ENCODE peak calls at places on chromosomes 11 and 22, in ten cellular contexts. R, Y, M, J, Q, D, H, L, C and U are unnamed samples.

GRCh38 chr22:44037519-44038370 is 13.6 kb downstream of the PARVB start:
- DNase-seq in L (peak; percentile 77), D (peak; percentile 78), C (peak; percentile 84), Y (peak; percentile 97), R (peak; percentile 85), H (peak; percentile 90), J (peak; percentile 51), M (peak; percentile 96), Q (no peak), U (no peak)

GRCh38 chr11:57903441-57904123 is 120.1 kb upstream of the OR9Q1 start:
- DNase-seq in D (peak; percentile 86), M (peak; percentile 10), Q (no peak), H (no peak), Y (peak; percentile 10), R (no peak), C (peak; percentile 81), J (no peak), L (no peak), U (no peak)

GRCh38 chr11:1777737-1778136 is 14.0 kb upstream of the CTSD start:
- DNase-seq in L (no peak), Q (peak; percentile 69), C (no peak), Y (no peak), R (no peak), H (no peak), M (no peak), D (no peak), J (no peak), U (no peak)

GRCh38 chr11:697028-697491 is 1.4 kb downstream of the TMEM80 start:
- DNase-seq in R (no peak), Q (no peak), D (peak; percentile 75), C (no peak), J (peak; percentile 37), L (no peak), M (peak; percentile 93), H (peak; percentile 81), Y (peak; percentile 90), U (no peak)

GRCh38 chr11:68351450-68352275 is 39.3 kb downstream of the LRP5 start:
- DNase-seq in Y (no peak), M (no peak), Q (peak; percentile 61), L (no peak), D (no peak), C (no peak), H (no peak), J (no peak), R (no peak), U (no peak)

GRCh38 chr11:71112454-71112853 is 139.9 kb downstream of the SHANK2 start:
- DNase-seq in R (no peak), L (no peak), D (no peak), H (no peak), Y (no peak), C (no peak), Q (no peak), J (peak; percentile 37), M (no peak), U (no peak)

GRCh38 chr11:33779849-33780528 is 5.7 kb upstream of the FBXO3 start:
- DNase-seq in C (no peak), Q (no peak), M (peak; percentile 92), L (no peak), H (peak; percentile 88), Y (peak; percentile 83), R (no peak), J (no peak), D (no peak), U (no peak)

GRCh38 chr22:25139062-25139461 is 60.6 kb upstream of the CRYBB3 start:
- DNase-seq in Y (no peak), H (no peak), R (peak; percentile 74), J (no peak), M (no peak), D (no peak), Q (no peak), L (no peak), C (no peak), U (no peak)

GRCh38 chr11:104005234-104005855 is 31.1 kb upstream of the DDI1 start:
- DNase-seq in M (peak; percentile 43), Y (peak; percentile 72), C (no peak), R (no peak), D (peak; percentile 22), L (no peak), J (no peak), Q (no peak), H (no peak), U (no peak)

GRCh38 chr11:129652828-129653227 is 162.8 kb upstream of the TMEM45B start:
- DNase-seq in J (no peak), R (no peak), H (peak; percentile 58), C (peak; percentile 38), L (no peak), Y (peak; percentile 79), M (peak; percentile 81), Q (no peak), D (peak; percentile 76), U (no peak)

GRCh38 chr22:38564669-38565068 is 5.3 kb downstream of the DMC1 start:
- DNase-seq in R (no peak), J (no peak), D (no peak), Q (no peak), H (no peak), Y (peak; percentile 32), L (no peak), M (no peak), C (no peak), U (no peak)

DNA sequence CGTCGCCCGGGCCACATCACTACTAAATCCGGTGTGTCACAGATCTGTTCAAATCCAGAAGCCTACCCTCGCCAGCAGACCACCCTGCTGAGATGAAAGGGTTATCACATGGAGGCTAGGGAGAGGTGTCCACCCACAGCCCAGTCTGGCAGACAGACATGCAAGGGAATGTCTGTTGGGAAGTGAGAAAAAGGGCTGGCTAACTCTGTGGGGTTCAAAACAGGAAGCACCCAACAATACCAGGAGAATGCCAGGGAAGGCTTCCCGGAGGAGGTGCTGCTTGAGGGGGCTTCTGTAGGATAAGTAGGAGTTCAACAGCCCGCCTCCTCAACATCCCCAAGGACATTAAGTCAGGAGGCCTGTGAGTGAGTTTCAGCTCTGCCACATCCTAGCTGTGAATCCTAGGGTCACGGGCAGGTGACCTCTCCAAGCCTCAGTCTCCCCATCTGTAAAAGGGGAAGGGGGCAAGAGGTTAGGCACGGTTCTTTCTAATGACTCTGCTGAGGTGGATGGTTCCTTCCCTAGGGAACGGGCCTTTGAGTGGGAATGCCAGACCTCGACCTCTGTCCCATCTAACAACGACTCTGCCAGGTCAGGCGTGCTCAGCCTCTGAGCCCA is 1.1 kb downstream of the TPST2 start:
- DNase-seq in Y (no peak), R (no peak), M (no peak), Q (no peak), H (no peak), D (no peak), J (no peak), L (no peak), C (no peak), U (no peak)
- H3K27ac ChIP-seq in Y (peak overlapping the region; percentile 33), R (peak overlapping the region; percentile 75), M (peak overlapping the region; percentile 68), Q (peak overlapping the region; percentile 88), H (peak overlapping the region; percentile 71), D (no peak overlapping the region), J (peak overlapping the region; percentile 89), L (peak overlapping the region; percentile 76), C (peak overlapping the region; percentile 68), U (no peak overlapping the region)

DNA sequence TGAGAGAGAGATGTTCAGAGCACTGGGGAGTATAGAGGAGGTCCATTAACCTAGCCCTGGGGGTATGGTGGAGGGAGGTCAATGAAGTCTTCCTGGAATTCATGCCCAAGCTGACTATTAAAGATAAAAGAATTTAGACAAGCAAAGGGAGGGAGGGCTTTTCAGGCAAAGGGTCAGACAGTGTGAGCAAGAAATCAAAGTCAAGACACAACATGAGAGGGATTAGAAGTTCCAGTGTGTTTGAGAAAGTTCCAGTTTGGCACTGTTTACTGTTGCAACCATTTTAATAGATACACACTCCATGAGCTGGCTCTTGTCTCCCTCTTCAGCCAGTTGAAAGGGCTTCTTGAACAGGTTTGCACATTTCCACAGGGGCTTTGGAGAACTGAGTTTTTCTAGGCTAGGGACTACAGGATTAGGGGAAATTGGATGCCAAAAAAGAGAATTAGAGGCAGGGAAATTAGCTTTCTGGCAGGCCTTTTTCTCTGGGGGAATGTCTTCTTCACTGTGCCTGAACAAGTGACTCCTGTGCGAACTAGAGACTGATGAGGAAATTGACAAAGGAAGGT is 14.7 kb upstream of the NNMT start:
- DNase-seq in C (no peak), D (no peak), H (no peak), M (no peak), J (no peak), Y (no peak), Q (no peak), L (no peak), R (no peak), U (no peak)
- H3K27ac ChIP-seq in C (peak overlapping the region; percentile 88), D (no peak overlapping the region), H (no peak overlapping the region), M (no peak overlapping the region), J (no peak overlapping the region), Y (no peak overlapping the region), Q (peak overlapping the region; percentile 69), L (no peak overlapping the region), R (peak overlapping the region; percentile 43), U (no peak overlapping the region)

GRCh38 chr11:20036625-20037335 is 123.5 kb downstream of the DBX1 start:
- DNase-seq in L (no peak), M (no peak), Y (no peak), C (no peak), D (no peak), R (no peak), Q (no peak), H (no peak), J (no peak), U (no peak)

GRCh38 chr11:20035375-20035700 is 124.9 kb downstream of the DBX1 start:
- DNase-seq in Y (no peak), J (no peak), L (no peak), R (no peak), D (no peak), Q (no peak), H (no peak), C (no peak), M (no peak), U (no peak)

GRCh38 chr11:20035701-20036601 is 124.3 kb downstream of the DBX1 start:
- DNase-seq in Y (peak; percentile 99), M (peak; percentile 96), C (peak; percentile 93), H (peak; percentile 98), Q (no peak), D (peak; percentile 84), J (no peak), R (no peak), L (no peak), U (no peak)

GRCh38 chr11:20033806-20034205 is 126.5 kb downstream of the DBX1 start:
- DNase-seq in C (no peak), R (no peak), Q (no peak), M (no peak), J (no peak), H (no peak), Y (no peak), L (no peak), D (no peak), U (no peak)

DNA sequence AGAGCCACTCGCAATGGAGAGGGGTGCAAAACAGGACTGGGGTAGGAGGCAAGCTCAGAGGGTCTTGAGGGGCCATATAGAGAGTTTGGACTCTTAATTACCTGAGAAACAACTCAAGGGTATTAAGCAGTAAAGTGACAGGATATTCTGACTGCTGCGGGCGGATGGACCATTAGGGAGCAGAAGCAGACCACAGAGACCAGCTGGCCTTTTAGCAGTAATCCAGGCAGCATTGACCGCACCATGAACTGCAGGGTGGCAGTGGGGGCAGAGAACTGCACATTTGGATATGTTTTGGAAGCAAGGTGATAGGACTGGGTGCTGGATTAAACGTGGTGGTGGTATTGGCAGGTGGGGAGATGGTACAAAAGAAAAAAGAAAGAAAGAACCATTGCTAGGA is 125.3 kb downstream of the DBX1 start:
- DNase-seq in Q (no peak), H (no peak), R (no peak), L (no peak), D (no peak), Y (no peak), C (no peak), J (no peak), M (no peak), U (no peak)
- H3K27ac ChIP-seq in Q (no peak overlapping the region), H (peak overlapping the region; percentile 88), R (no peak overlapping the region), L (peak overlapping the region; percentile 24), D (peak overlapping the region; percentile 73), Y (no peak overlapping the region), C (peak overlapping the region; percentile 86), J (no peak overlapping the region), M (no peak overlapping the region), U (no peak overlapping the region)

GRCh38 chr11:8685306-8685705 is 2.7 kb downstream of the RPL27A start:
- DNase-seq in L (no peak), M (no peak), Q (no peak), C (no peak), J (no peak), H (no peak), R (no peak), Y (no peak), D (no peak), U (no peak)
- H3K27ac ChIP-seq in L (no peak overlapping the region), M (no peak overlapping the region), Q (no peak overlapping the region), C (peak overlapping the region; percentile 54), J (peak overlapping the region; percentile 8), H (no peak overlapping the region), R (no peak overlapping the region), Y (no peak overlapping the region), D (peak overlapping the region; percentile 96), U (no peak overlapping the region)